ENCODE peak calls at places on chromosome 18, in nine cellular contexts. I, Y, K, S, M, B, U, V and T are unnamed samples.

GRCh38 chr18:8747440-8747937 is 42.1 kb downstream of the MTCL1 start:
- DNase-seq in U (no peak), Y (no peak), B (no peak), V (peak), S (no peak), I (no peak), K (peak), M (no peak), T (no peak)

GRCh38 chr18:33596178-33596854 is 18.3 kb downstream of the ASXL3 start:
- DNase-seq in S (no peak), M (no peak), K (peak), I (no peak), B (no peak), Y (no peak), V (peak), U (no peak), T (no peak)

GRCh38 chr18:57595347-57595746 is 8.8 kb upstream of the FECH start:
- DNase-seq in U (no peak), I (no peak), B (no peak), Y (no peak), M (no peak), V (no peak), S (no peak), K (no peak), T (no peak)

GRCh38 chr18:44700652-44701051 is 20.0 kb downstream of the SETBP1 start:
- DNase-seq in B (no peak), K (peak), I (no peak), V (peak), U (no peak), S (no peak), M (no peak), Y (no peak), T (no peak)

GRCh38 chr18:27954226-27954625 is 222.7 kb downstream of the CDH2 start:
- DNase-seq in V (peak), M (no peak), U (no peak), B (no peak), S (no peak), K (peak), Y (no peak), I (no peak), T (no peak)

GRCh38 chr18:21277578-21277977 is 35.5 kb downstream of the GREB1L start:
- DNase-seq in I (no peak), M (no peak), B (no peak), U (no peak), S (no peak), V (no peak), Y (no peak), K (no peak), T (peak)

GRCh38 chr18:24894880-24895279 is 434.4 kb downstream of the HRH4 start:
- DNase-seq in M (peak), B (no peak), K (no peak), Y (no peak), I (no peak), S (no peak), U (no peak), V (no peak), T (no peak)

GRCh38 chr18:10035306-10035991 is 121.6 kb downstream of the VAPA start:
- DNase-seq in Y (no peak), S (peak), U (no peak), I (no peak), M (no peak), K (no peak), B (peak), V (peak), T (no peak)

GRCh38 chr18:58394046-58394445 is 234.8 kb downstream of the ALPK2 start:
- DNase-seq in M (no peak), I (no peak), Y (no peak), U (no peak), V (no peak), B (no peak), S (no peak), K (no peak), T (no peak)

GRCh38 chr18:2538236-2538635 is 33.1 kb downstream of the METTL4 start:
- DNase-seq in M (no peak), B (no peak), K (no peak), I (no peak), V (no peak), S (no peak), U (no peak), Y (no peak), T (no peak)

GRCh38 chr18:57705861-57706590 is 84.4 kb upstream of the NARS1 start:
- DNase-seq in I (no peak), Y (no peak), S (no peak), U (no peak), V (no peak), K (no peak), M (no peak), B (no peak), T (no peak)

GRCh38 chr18:26317353-26317865 is 91.2 kb downstream of the TAF4B start:
- DNase-seq in Y (no peak), K (no peak), U (no peak), V (peak), M (no peak), S (no peak), B (no peak), I (no peak), T (no peak)

GRCh38 chr18:14748496-14748895 is 524 bp downstream of the ANKRD30B start:
- DNase-seq in V (no peak), B (no peak), M (no peak), Y (no peak), I (no peak), K (no peak), S (no peak), U (no peak), T (no peak)

GRCh38 chr18:12374398-12374797 is 2.6 kb downstream of the AFG3L2 start:
- DNase-seq in M (no peak), V (no peak), S (no peak), K (no peak), Y (no peak), B (no peak), I (no peak), U (no peak), T (no peak)

GRCh38 chr18:42178381-42179080 is 223.5 kb downstream of the PIK3C3 start:
- DNase-seq in K (peak), Y (no peak), V (no peak), S (no peak), B (no peak), I (no peak), M (no peak), U (no peak), T (no peak)

GRCh38 chr18:41227993-41228392 is 727.0 kb upstream of the PIK3C3 start:
- DNase-seq in K (no peak), Y (no peak), B (no peak), I (no peak), V (no peak), M (no peak), S (no peak), U (no peak), T (no peak)

GRCh38 chr18:63099026-63099840 is 220.3 kb downstream of the BCL2 start:
- DNase-seq in K (no peak), Y (no peak), V (no peak), U (no peak), B (no peak), M (no peak), I (no peak), S (no peak), T (no peak)

GRCh38 chr18:38900445-38900844 is 1334.8 kb upstream of the CELF4 start:
- DNase-seq in U (no peak), K (no peak), Y (no peak), I (no peak), M (no peak), B (no peak), V (no peak), S (no peak), T (no peak)

GRCh38 chr18:74234326-74235171 is 57.2 kb downstream of the CYB5A start:
- DNase-seq in V (peak), I (no peak), Y (peak), U (no peak), M (no peak), S (no peak), K (peak), B (no peak), T (no peak)

DNA sequence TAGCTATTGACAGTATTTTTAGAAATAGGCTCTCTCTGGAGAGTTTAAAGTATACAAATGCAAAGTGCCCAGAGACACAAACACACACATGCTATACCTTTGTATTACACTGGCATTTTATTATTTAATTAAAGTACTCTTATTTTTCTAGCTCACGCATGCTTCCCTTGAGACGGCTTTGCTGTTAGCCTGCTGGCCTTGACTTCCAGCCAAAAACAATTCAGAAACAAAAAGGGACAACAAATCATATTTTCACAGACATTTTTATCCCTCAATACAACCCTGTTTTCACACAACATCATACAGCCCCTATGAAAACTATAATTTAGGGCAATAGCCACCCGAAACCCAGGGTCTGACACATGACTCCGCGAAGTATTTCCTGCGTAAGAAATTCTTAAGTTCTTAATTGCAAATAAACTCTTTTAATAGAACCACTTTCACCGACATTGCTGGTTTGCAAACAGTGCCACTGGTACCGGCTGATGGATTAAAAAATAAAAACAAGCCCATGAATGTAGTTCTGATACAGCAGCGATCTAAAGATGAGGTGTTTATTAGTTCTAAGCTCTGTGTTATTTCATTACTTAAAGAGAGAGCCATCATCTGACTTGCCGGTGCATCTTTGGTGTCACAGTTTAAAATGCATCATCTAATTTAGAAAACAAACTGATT is 185.1 kb downstream of the TCF4 start:
- DNase-seq in S (no peak), U (no peak), B (no peak), V (peak), Y (no peak), I (no peak), M (no peak), K (peak), T (no peak)
- H3K4me3 ChIP-seq in S (no peak), U (no peak), B (peak), V (peak), Y (no peak), I (peak), M (no peak), K (no peak), T (no peak)

GRCh38 chr18:46369323-46369722 is 265.1 kb downstream of the HAUS1 start:
- DNase-seq in V (no peak), K (no peak), U (no peak), Y (no peak), M (no peak), B (no peak), S (no peak), I (no peak), T (no peak)
- TF ChIP-seq CTCF in V (no peak), K (no peak), U (no peak), Y (no peak), M (no peak), B (no peak), S (no peak), I (no peak), T (no peak)

GRCh38 chr18:4455113-4455811 is at the start of gene DLGAP1:
- DNase-seq in Y (no peak), M (peak), U (no peak), V (no peak), K (peak), S (peak), B (peak), I (no peak), T (peak)

GRCh38 chr18:4454548-4455112 is 477 bp downstream of the DLGAP1 start:
- DNase-seq in V (no peak), K (no peak), Y (no peak), S (no peak), I (no peak), M (peak), U (no peak), B (peak), T (no peak)

GRCh38 chr18:4450065-4450676 is 4.9 kb downstream of the DLGAP1 start:
- DNase-seq in B (no peak), V (no peak), I (no peak), U (no peak), S (no peak), Y (no peak), M (no peak), K (no peak), T (peak)

GRCh38 chr18:4453712-4454547 is 1.2 kb downstream of the DLGAP1 start:
- DNase-seq in M (peak), S (no peak), B (peak), I (no peak), V (no peak), K (no peak), U (no peak), Y (no peak), T (no peak)
- H3K4me3 ChIP-seq in M (no peak), S (no peak), B (peak), I (peak), V (no peak), K (peak), U (peak), Y (no peak), T (peak)

GRCh38 chr18:48680871-48681270 is 142.0 kb downstream of the CTIF start:
- DNase-seq in M (no peak), K (peak), U (peak), I (no peak), V (no peak), B (no peak), S (no peak), Y (no peak), T (no peak)
- TF ChIP-seq CTCF in M (no peak), K (peak), U (no peak), I (no peak), V (no peak), B (peak), S (no peak), Y (no peak), T (no peak)

DNA sequence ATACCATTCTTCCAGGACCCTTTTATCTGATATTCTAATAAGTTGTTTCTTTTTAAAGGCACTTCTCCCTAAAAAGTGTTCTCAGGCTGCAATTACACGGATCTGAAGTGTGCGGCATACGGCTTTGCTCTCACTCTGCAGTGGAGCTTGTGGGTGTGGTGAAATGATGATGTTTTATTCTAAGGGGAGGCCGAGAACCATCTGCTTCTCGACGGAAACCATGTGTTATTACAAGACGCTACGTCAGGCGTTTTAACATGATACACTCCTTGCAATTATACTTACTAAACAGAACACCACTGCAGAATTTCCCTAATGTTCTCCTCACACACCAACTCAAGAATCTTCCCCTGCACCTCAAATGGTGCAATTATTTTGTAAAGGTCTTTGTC is 34.9 kb upstream of the CTDP1 start:
- DNase-seq in B (no peak), M (no peak), Y (no peak), K (no peak), I (no peak), S (no peak), V (peak), U (no peak), T (no peak)
- H3K4me3 ChIP-seq in B (no peak), M (no peak), Y (no peak), K (no peak), I (no peak), S (no peak), V (no peak), U (no peak), T (no peak)

GRCh38 chr18:35494281-35494825 is 3.4 kb downstream of the INO80C start:
- DNase-seq in I (no peak), M (no peak), B (no peak), K (no peak), S (no peak), Y (no peak), V (no peak), U (no peak), T (no peak)

GRCh38 chr18:35495821-35496368 is 1.9 kb downstream of the INO80C start:
- DNase-seq in K (peak), U (no peak), Y (no peak), M (no peak), B (no peak), V (peak), I (no peak), S (no peak), T (no peak)

GRCh38 chr18:35500113-35500512 is 2.4 kb upstream of the INO80C start:
- DNase-seq in Y (no peak), S (no peak), K (no peak), M (no peak), U (no peak), V (no peak), B (no peak), I (no peak), T (no peak)

GRCh38 chr18:35497006-35497333 is 790 bp downstream of the INO80C start:
- DNase-seq in I (no peak), S (no peak), Y (no peak), U (no peak), M (no peak), V (peak), B (no peak), K (peak), T (no peak)

DNA sequence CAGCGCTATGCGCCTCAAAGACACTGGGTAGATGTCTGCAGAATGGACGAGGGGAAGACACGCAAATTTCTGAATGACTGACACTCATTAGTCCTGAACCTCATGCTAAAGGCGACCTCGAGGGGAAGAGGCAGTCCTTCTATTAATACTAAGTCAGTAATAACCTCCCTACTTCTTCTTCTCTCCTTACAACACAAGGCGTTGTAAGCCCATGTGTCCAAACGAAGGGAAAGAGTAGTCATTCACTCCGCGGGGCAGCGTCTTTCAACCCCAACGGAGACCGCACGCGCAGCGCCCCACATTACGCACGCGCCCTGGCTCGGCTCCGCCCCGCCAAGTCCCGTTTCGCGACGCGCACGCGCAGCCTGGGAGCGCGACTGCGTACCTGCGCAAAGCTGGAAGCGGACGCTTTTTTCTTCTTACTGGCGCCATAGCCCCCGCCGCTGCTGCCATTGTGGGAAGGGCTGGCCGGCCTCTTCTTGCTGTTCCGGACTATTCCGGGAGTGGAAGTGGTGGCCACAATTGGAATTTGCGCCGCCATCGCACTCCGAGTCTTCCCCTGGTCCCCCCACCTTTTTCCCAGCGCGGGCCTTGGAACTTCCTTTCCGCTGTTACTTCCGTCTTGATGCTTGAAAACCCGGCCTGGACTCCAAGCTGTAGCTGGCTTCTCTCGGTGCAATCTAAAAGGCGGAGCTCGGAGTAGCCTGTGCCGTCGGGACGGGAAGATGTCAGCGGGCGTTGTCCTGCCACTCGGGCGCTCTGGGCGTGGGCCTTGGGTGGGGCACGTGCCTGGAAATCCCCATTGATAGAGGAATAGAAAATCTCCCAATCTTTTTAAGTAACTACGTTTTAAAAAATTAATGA is at the start of gene INO80C:
- DNase-seq in Y (peak), B (peak), M (peak), K (peak), V (peak), S (peak), I (peak), U (peak), T (peak)
- TF ChIP-seq CTCF in Y (no peak), B (no peak), M (no peak), K (no peak), V (no peak), S (no peak), I (peak), U (no peak), T (no peak)

DNA sequence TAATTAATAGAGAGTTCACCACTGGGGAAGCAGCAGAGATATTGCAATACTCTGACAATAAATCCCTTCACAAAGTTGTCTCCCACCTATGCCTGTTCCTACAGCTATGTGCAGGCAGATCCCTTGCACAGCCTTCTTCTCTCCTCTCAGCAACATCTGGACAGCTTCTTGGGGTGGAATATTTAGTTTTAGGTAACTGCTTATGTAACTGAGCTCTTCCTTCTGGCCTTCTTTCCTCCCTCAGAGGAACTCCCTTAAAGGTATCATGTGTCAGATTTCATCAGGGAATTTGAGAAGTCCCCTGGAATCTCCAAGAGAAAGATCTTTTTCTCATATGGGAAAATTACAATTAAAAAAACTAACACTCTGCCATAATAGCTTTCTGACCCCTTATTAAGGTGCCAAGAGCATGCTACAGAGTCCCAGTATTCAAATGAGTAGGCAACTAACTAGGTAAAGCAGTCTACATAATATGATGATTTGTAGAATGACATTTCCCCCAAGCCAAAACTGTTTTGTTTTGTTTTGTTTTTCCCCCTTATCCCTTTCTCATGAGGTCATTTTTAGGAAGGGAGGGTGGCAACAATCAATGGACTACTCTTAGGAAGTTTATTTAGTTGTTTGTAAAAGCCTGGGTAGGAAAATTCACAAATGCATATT is 2.4 kb downstream of the TMEM200C start:
- DNase-seq in K (no peak), V (no peak), I (no peak), U (no peak), Y (no peak), S (no peak), B (no peak), M (no peak), T (no peak)
- H3K4me3 ChIP-seq in K (no peak), V (no peak), I (no peak), U (no peak), Y (no peak), S (no peak), B (no peak), M (no peak), T (no peak)